ENCODE peak calls at places on chromosomes 1 and 21, in six cellular contexts. I is neural progenitor cell, W is mucosa of descending colon, F is epithelial cell of esophagus, B is activated T-helper 1 cell treated with Interleukin-2 at 50 U/mL for 16 hours, A is foreskin fibroblast. U is an unnamed sample.

GRCh38 chr1:118588566-118588965 is 399.6 kb downstream of the TBX15 start:
- DNase-seq in I (no peak), W (no peak), F (no peak), B (no peak), A (no peak), U (no peak)

GRCh38 chr1:33280091-33280661 is 23.9 kb downstream of the ZNF362 start:
- DNase-seq in I (no peak), W (no peak), F (no peak), B (no peak), A (no peak), U (no peak)

GRCh38 chr1:63042278-63042677 is 258.3 kb downstream of the ATG4C start:
- DNase-seq in I (peak), W (no peak), F (no peak), B (no peak), A (no peak), U (no peak)

GRCh38 chr1:74693473-74693872 is 19.9 kb upstream of the ERICH3 start:
- DNase-seq in I (no peak), W (no peak), F (peak), B (no peak), A (peak), U (no peak)

GRCh38 chr1:50368179-50369007 is 54.9 kb downstream of the DMRTA2 start:
- DNase-seq in I (peak), W (no peak), F (peak), B (no peak), A (peak), U (no peak)

GRCh38 chr1:226654508-226655124 is 84.5 kb downstream of the ITPKB start:
- DNase-seq in I (no peak), W (peak), F (no peak), B (no peak), A (no peak), U (no peak)

GRCh38 chr1:239386453-239387303 is at the start of gene CHRM3:
- DNase-seq in I (peak), W (peak), F (peak), B (no peak), A (peak), U (peak)

GRCh38 chr1:44714944-44715571 is 15.9 kb downstream of the RNU5D-1 start:
- DNase-seq in I (peak), W (no peak), F (peak), B (peak), A (peak), U (peak)

GRCh38 chr1:25562101-25562927 is 18.9 kb downstream of the LDLRAP1 start:
- DNase-seq in I (no peak), W (peak), F (peak), B (peak), A (no peak), U (no peak)

GRCh38 chr1:92503043-92503925 is 16.6 kb upstream of the GFI1 start:
- DNase-seq in I (no peak), W (no peak), F (peak), B (no peak), A (peak), U (no peak)

GRCh38 chr1:223349241-223349640 is 14.7 kb downstream of the SUSD4 start:
- DNase-seq in I (no peak), W (no peak), F (no peak), B (no peak), A (no peak), U (no peak)

GRCh38 chr1:55584521-55585401 is 369.6 kb upstream of the USP24 start:
- DNase-seq in I (peak), W (no peak), F (no peak), B (no peak), A (peak), U (no peak)

GRCh38 chr1:239854956-239855355 is 236.7 kb upstream of the FMN2 start:
- DNase-seq in I (no peak), W (no peak), F (no peak), B (no peak), A (no peak), U (no peak)

GRCh38 chr1:197994907-197995407 is 77.8 kb downstream of the LHX9 start:
- DNase-seq in I (no peak), W (no peak), F (peak), B (no peak), A (no peak), U (no peak)

GRCh38 chr21:45390831-45391742 is 13.9 kb upstream of the COL18A1 start:
- DNase-seq in I (no peak), W (peak), F (no peak), B (no peak), A (no peak), U (no peak)

GRCh38 chr1:175073054-175073453 is 5.4 kb downstream of the TNN start:
- DNase-seq in I (no peak), W (no peak), F (peak), B (no peak), A (peak), U (no peak)

GRCh38 chr1:107531065-107531908 is 390.4 kb downstream of the NTNG1 start:
- DNase-seq in I (no peak), W (no peak), F (peak), B (no peak), A (no peak), U (no peak)

GRCh38 chr1:183374825-183375224 is 43.4 kb downstream of the NMNAT2 start:
- DNase-seq in I (no peak), W (no peak), F (peak), B (no peak), A (no peak), U (no peak)

GRCh38 chr1:168689726-168690602 is 39.0 kb downstream of the DPT start:
- DNase-seq in I (no peak), W (no peak), F (peak), B (no peak), A (no peak), U (no peak)

GRCh38 chr21:42997053-42997452 is 22.7 kb downstream of the PKNOX1 start:
- DNase-seq in I (no peak), W (no peak), F (peak), B (no peak), A (peak), U (peak)

GRCh38 chr1:91754348-91754747 is 131.6 kb downstream of the TGFBR3 start:
- DNase-seq in I (no peak), W (no peak), F (peak), B (no peak), A (peak), U (no peak)

GRCh38 chr1:197632000-197632399 is 143.3 kb downstream of the DENND1B start:
- DNase-seq in I (no peak), W (no peak), F (no peak), B (no peak), A (no peak), U (no peak)

GRCh38 chr1:31416101-31416736 is 3.2 kb downstream of the SERINC2 start:
- DNase-seq in I (no peak), W (no peak), F (peak), B (no peak), A (peak), U (no peak)

GRCh38 chr1:210371916-210372315 is 43.2 kb downstream of the HHAT start:
- DNase-seq in I (no peak), W (no peak), F (no peak), B (no peak), A (no peak), U (no peak)

GRCh38 chr1:198465201-198466144 is 75.0 kb downstream of the ATP6V1G3 start:
- DNase-seq in I (peak), W (no peak), F (peak), B (no peak), A (peak), U (peak)

GRCh38 chr1:111481387-111482221 is 7.8 kb downstream of the C1orf162 start:
- DNase-seq in I (peak), W (peak), F (peak), B (peak), A (peak), U (no peak)

GRCh38 chr1:26546375-26546774 is 16.8 kb downstream of the RPS6KA1 start:
- DNase-seq in I (no peak), W (no peak), F (peak), B (no peak), A (no peak), U (no peak)

GRCh38 chr1:13764933-13765332 is 64.9 kb downstream of the PRDM2 start:
- DNase-seq in I (peak), W (no peak), F (no peak), B (no peak), A (no peak), U (no peak)

GRCh38 chr21:34935452-34935851 is 113.7 kb downstream of the RUNX1 start:
- DNase-seq in I (no peak), W (no peak), F (peak), B (no peak), A (peak), U (no peak)

GRCh38 chr1:150186789-150187559 is 37.3 kb downstream of the PLEKHO1 start:
- DNase-seq in I (peak), W (no peak), F (peak), B (no peak), A (peak), U (no peak)

GRCh38 chr1:41354956-41355355 is 6.3 kb upstream of the FOXO6 start:
- DNase-seq in I (peak), W (no peak), F (no peak), B (no peak), A (no peak), U (no peak)

GRCh38 chr1:240691521-240692338 is 79.8 kb upstream of the GREM2 start:
- DNase-seq in I (peak), W (no peak), F (peak), B (no peak), A (peak), U (no peak)

GRCh38 chr1:58780586-58781452 is 3.0 kb downstream of the JUN start:
- DNase-seq in I (no peak), W (no peak), F (peak), B (no peak), A (no peak), U (no peak)

GRCh38 chr1:243710467-243710866 is 139.6 kb downstream of the AKT3 start:
- DNase-seq in I (no peak), W (no peak), F (no peak), B (no peak), A (no peak), U (no peak)

GRCh38 chr1:61782771-61783170 is 40.5 kb downstream of the PATJ start:
- DNase-seq in I (no peak), W (no peak), F (no peak), B (peak), A (no peak), U (no peak)

GRCh38 chr21:24514081-24514733 is 1093.1 kb downstream of the MRPL39 start:
- DNase-seq in I (no peak), W (no peak), F (peak), B (no peak), A (no peak), U (peak)

GRCh38 chr21:28867401-28867800 is 125.3 kb downstream of the LTN1 start:
- DNase-seq in I (no peak), W (no peak), F (peak), B (no peak), A (peak), U (no peak)

GRCh38 chr1:197776348-197777082 is 1.2 kb upstream of the DENND1B start:
- DNase-seq in I (no peak), W (no peak), F (peak), B (no peak), A (peak), U (peak)

U was measured in HS-5.